ENCODE peak calls at places on chromosomes 5 and 9, in six cellular contexts. O is MV-4-11, Z is T-helper 1 cell, A is GM10248, N is HuH-7, C is NCI-H2227 treated with DMSO at 0.1 percent for 48 hours. S is an unnamed sample.

GRCh38 chr5:15695171-15695676 is 195.2 kb downstream of the FBXL7 start:
- DNase-seq in O (no peak), Z (no peak), A (no peak), N (no peak), C (no peak), S (no peak)

GRCh38 chr5:162672030-162672429 is 604.5 kb downstream of the GABRG2 start:
- DNase-seq in O (peak; percentile 41), Z (no peak), A (no peak), N (no peak), C (no peak), S (no peak)

GRCh38 chr9:21813575-21814473 is 11.4 kb downstream of the MTAP start:
- DNase-seq in O (peak; percentile 86), Z (peak; percentile 78), A (peak; percentile 44), N (no peak), C (peak; percentile 74), S (peak; percentile 19)

GRCh38 chr5:38022621-38023020 is 182.8 kb upstream of the GDNF start:
- DNase-seq in O (no peak), Z (no peak), A (no peak), N (no peak), C (no peak), S (no peak)

GRCh38 chr5:56818409-56819026 is 3.2 kb downstream of the MAP3K1 start:
- DNase-seq in O (peak; percentile 38), Z (no peak), A (no peak), N (no peak), C (no peak), S (no peak)

GRCh38 chr5:74257645-74258328 is 382.7 kb downstream of the ENC1 start:
- DNase-seq in O (peak; percentile 63), Z (no peak), A (no peak), N (peak; percentile 27), C (no peak), S (no peak)

GRCh38 chr5:74798977-74799911 is 32.2 kb downstream of the NSA2 start:
- DNase-seq in O (no peak), Z (no peak), A (no peak), N (no peak), C (no peak), S (no peak)

GRCh38 chr5:27328480-27328879 is 290.1 kb upstream of the CDH9 start:
- DNase-seq in O (peak; percentile 13), Z (no peak), A (no peak), N (no peak), C (no peak), S (no peak)

GRCh38 chr5:31285025-31285424 is 91.5 kb downstream of the CDH6 start:
- DNase-seq in O (no peak), Z (no peak), A (no peak), N (no peak), C (no peak), S (no peak)

GRCh38 chr9:134693641-134694367 is 52.2 kb downstream of the COL5A1 start:
- DNase-seq in O (no peak), Z (no peak), A (no peak), N (no peak), C (no peak), S (no peak)

GRCh38 chr5:170028124-170028523 is 47.8 kb upstream of the INSYN2B start:
- DNase-seq in O (no peak), Z (no peak), A (no peak), N (no peak), C (no peak), S (no peak)

GRCh38 chr9:109880276-109881169 is 100.5 kb downstream of the PALM2AKAP2 start:
- DNase-seq in O (no peak), Z (peak; percentile 57), A (peak; percentile 56), N (peak; percentile 39), C (no peak), S (no peak)

GRCh38 chr5:141783599-141784296 is 94.5 kb downstream of the PCDH1 start:
- DNase-seq in O (no peak), Z (no peak), A (no peak), N (no peak), C (peak; percentile 39), S (no peak)

GRCh38 chr5:69360442-69360841 is 8.9 kb downstream of the AK6 start:
- DNase-seq in O (no peak), Z (no peak), A (no peak), N (no peak), C (no peak), S (no peak)

GRCh38 chr5:92944903-92945629 is 636.0 kb downstream of the NR2F1-AS1 start:
- DNase-seq in O (no peak), Z (no peak), A (no peak), N (no peak), C (no peak), S (no peak)

GRCh38 chr5:55742778-55743177 is 4.9 kb downstream of the DDX4 start:
- DNase-seq in O (no peak), Z (no peak), A (no peak), N (no peak), C (no peak), S (no peak)

GRCh38 chr9:98429613-98430012 is 174.2 kb upstream of the TBC1D2 start:
- DNase-seq in O (peak; percentile 91), Z (no peak), A (no peak), N (no peak), C (no peak), S (no peak)

GRCh38 chr5:14552017-14552416 is 29.6 kb upstream of the OTULINL start:
- DNase-seq in O (peak; percentile 80), Z (no peak), A (no peak), N (no peak), C (no peak), S (no peak)

GRCh38 chr9:124680714-124681390 is 90.3 kb downstream of the NR6A1 start:
- DNase-seq in O (no peak), Z (no peak), A (no peak), N (no peak), C (no peak), S (no peak)

GRCh38 chr5:7857361-7857760 is 6.4 kb upstream of the CFAP90 start:
- DNase-seq in O (no peak), Z (no peak), A (no peak), N (no peak), C (no peak), S (no peak)

GRCh38 chr9:134168731-134169130 is 4.4 kb upstream of the RNU6ATAC start:
- DNase-seq in O (no peak), Z (no peak), A (no peak), N (no peak), C (no peak), S (no peak)

GRCh38 chr9:132946216-132946615 is 1.8 kb upstream of the TSC1 start:
- DNase-seq in O (no peak), Z (no peak), A (no peak), N (no peak), C (no peak), S (no peak)

GRCh38 chr5:68554566-68555279 is 339.2 kb downstream of the PIK3R1 start:
- DNase-seq in O (no peak), Z (no peak), A (no peak), N (no peak), C (no peak), S (no peak)

GRCh38 chr5:6291961-6292360 is 86.4 kb downstream of the MED10 start:
- DNase-seq in O (no peak), Z (no peak), A (no peak), N (no peak), C (peak; percentile 28), S (no peak)

GRCh38 chr5:149804478-149805450 is 74.7 kb downstream of the PPARGC1B start:
- DNase-seq in O (no peak), Z (no peak), A (peak; percentile 56), N (no peak), C (no peak), S (no peak)

GRCh38 chr5:134082264-134082992 is 32.1 kb upstream of the TCF7 start:
- DNase-seq in O (no peak), Z (no peak), A (no peak), N (no peak), C (no peak), S (no peak)

GRCh38 chr5:93579561-93580386 is 1.2 kb downstream of the NR2F1-AS1 start:
- DNase-seq in O (no peak), Z (no peak), A (peak; percentile 31), N (peak; percentile 52), C (no peak), S (no peak)

GRCh38 chr9:127505396-127506116 is 54.2 kb downstream of the LRSAM1 start:
- DNase-seq in O (peak; percentile 16), Z (peak; percentile 26), A (peak; percentile 66), N (peak; percentile 87), C (no peak), S (no peak)

GRCh38 chr9:121640076-121640475 is 11.4 kb upstream of the DAB2IP start:
- DNase-seq in O (no peak), Z (peak; percentile 12), A (peak; percentile 53), N (peak; percentile 87), C (no peak), S (no peak)

GRCh38 chr5:144377207-144377606 is 206.5 kb downstream of the KCTD16 start:
- DNase-seq in O (no peak), Z (no peak), A (no peak), N (no peak), C (no peak), S (no peak)

GRCh38 chr5:54234304-54234938 is 76.0 kb downstream of the ARL15 start:
- DNase-seq in O (peak; percentile 49), Z (peak; percentile 12), A (peak; percentile 43), N (peak; percentile 4), C (peak; percentile 26), S (no peak)

GRCh38 chr5:96844476-96844990 is 31.8 kb upstream of the ERAP2 start:
- DNase-seq in O (peak; percentile 84), Z (no peak), A (no peak), N (no peak), C (no peak), S (no peak)

GRCh38 chr9:90950600-90950999 is 149.0 kb downstream of the SYK start:
- DNase-seq in O (no peak), Z (no peak), A (no peak), N (no peak), C (peak; percentile 43), S (no peak)

GRCh38 chr9:127418037-127418471 is 6.1 kb upstream of the ZNF79 start:
- DNase-seq in O (peak; percentile 21), Z (peak; percentile 28), A (peak; percentile 34), N (peak; percentile 84), C (no peak), S (peak; percentile 40)

GRCh38 chr5:32709789-32710334 is 1.3 kb upstream of the NPR3 start:
- DNase-seq in O (peak; percentile 57), Z (peak; percentile 60), A (peak; percentile 67), N (peak; percentile 80), C (peak; percentile 50), S (peak; percentile 9)

GRCh38 chr5:6820851-6821479 is 107.7 kb downstream of the TENT4A start:
- DNase-seq in O (no peak), Z (peak; percentile 47), A (peak; percentile 59), N (peak; percentile 67), C (no peak), S (peak; percentile 13)

GRCh38 chr5:140358738-140359310 is 1.2 kb upstream of the SLC4A9 start:
- DNase-seq in O (no peak), Z (no peak), A (no peak), N (peak; percentile 61), C (no peak), S (no peak)

GRCh38 chr9:1434082-1434481 is 383.9 kb downstream of the DMRT2 start:
- DNase-seq in O (no peak), Z (no peak), A (no peak), N (no peak), C (no peak), S (no peak)

GRCh38 chr9:35107337-35108290 is 4.7 kb upstream of the STOML2 start:
- DNase-seq in O (no peak), Z (no peak), A (no peak), N (no peak), C (no peak), S (no peak)

S was measured in CD4-positive, alpha-beta T cell.